ENCODE peak calls at places on chromosome 19, in six cellular contexts. One of them, this sample, is unnamed.

GRCh38 chr19:3556978-3557460 is 367 bp downstream of the MFSD12 start:
- DNase-seq in C1 segment of cervical spinal cord: peak
- DNase-seq in AG09319: no peak
- DNase-seq in neural crest cell: no peak
- DNase-seq in effector CD4-positive, alpha-beta T cell: peak
- DNase-seq in GM04504: no peak
- DNase-seq in this sample: peak

GRCh38 chr19:37905936-37906867 is at the start of gene WDR87:
- DNase-seq in C1 segment of cervical spinal cord: no peak
- DNase-seq in AG09319: no peak
- DNase-seq in neural crest cell: peak
- DNase-seq in effector CD4-positive, alpha-beta T cell: peak
- DNase-seq in GM04504: no peak
- DNase-seq in this sample: peak

GRCh38 chr19:57803265-57803593 is 11.5 kb downstream of the ZNF552 start:
- DNase-seq in C1 segment of cervical spinal cord: no peak
- DNase-seq in AG09319: no peak
- DNase-seq in neural crest cell: no peak
- DNase-seq in effector CD4-positive, alpha-beta T cell: no peak
- DNase-seq in GM04504: no peak
- DNase-seq in this sample: no peak

GRCh38 chr19:55539082-55539715 is 2.3 kb upstream of the SBK2 start:
- DNase-seq in C1 segment of cervical spinal cord: no peak
- DNase-seq in AG09319: no peak
- DNase-seq in neural crest cell: no peak
- DNase-seq in effector CD4-positive, alpha-beta T cell: no peak
- DNase-seq in GM04504: no peak
- DNase-seq in this sample: no peak

GRCh38 chr19:46736544-46737274 is 9.1 kb upstream of the FKRP start:
- DNase-seq in C1 segment of cervical spinal cord: no peak
- DNase-seq in AG09319: no peak
- DNase-seq in neural crest cell: no peak
- DNase-seq in effector CD4-positive, alpha-beta T cell: no peak
- DNase-seq in GM04504: no peak
- DNase-seq in this sample: no peak

GRCh38 chr19:55319786-55320185 is 5.4 kb downstream of the TMEM150B start:
- DNase-seq in C1 segment of cervical spinal cord: no peak
- DNase-seq in AG09319: no peak
- DNase-seq in neural crest cell: peak
- DNase-seq in effector CD4-positive, alpha-beta T cell: no peak
- DNase-seq in GM04504: no peak
- DNase-seq in this sample: no peak

GRCh38 chr19:44552324-44552723 is 22.8 kb upstream of the CEACAM20 start:
- DNase-seq in C1 segment of cervical spinal cord: no peak
- DNase-seq in AG09319: no peak
- DNase-seq in neural crest cell: peak
- DNase-seq in effector CD4-positive, alpha-beta T cell: no peak
- DNase-seq in GM04504: peak
- DNase-seq in this sample: no peak

GRCh38 chr19:53659292-53659691 is 27.5 kb downstream of the DPRX start:
- DNase-seq in C1 segment of cervical spinal cord: no peak
- DNase-seq in AG09319: no peak
- DNase-seq in neural crest cell: peak
- DNase-seq in effector CD4-positive, alpha-beta T cell: no peak
- DNase-seq in GM04504: no peak
- DNase-seq in this sample: no peak

GRCh38 chr19:30222993-30223865 is 149.0 kb upstream of the ZNF536 start:
- DNase-seq in C1 segment of cervical spinal cord: peak
- DNase-seq in AG09319: no peak
- DNase-seq in neural crest cell: peak
- DNase-seq in effector CD4-positive, alpha-beta T cell: no peak
- DNase-seq in GM04504: no peak
- DNase-seq in this sample: no peak

GRCh38 chr19:31448221-31448657 is 99.0 kb upstream of the TSHZ3 start:
- DNase-seq in C1 segment of cervical spinal cord: no peak
- DNase-seq in AG09319: peak
- DNase-seq in neural crest cell: no peak
- DNase-seq in effector CD4-positive, alpha-beta T cell: no peak
- DNase-seq in GM04504: peak
- DNase-seq in this sample: no peak

GRCh38 chr19:2110822-2111221 is 14.1 kb downstream of the IZUMO4 start:
- DNase-seq in C1 segment of cervical spinal cord: no peak
- DNase-seq in AG09319: no peak
- DNase-seq in neural crest cell: no peak
- DNase-seq in effector CD4-positive, alpha-beta T cell: no peak
- DNase-seq in GM04504: no peak
- DNase-seq in this sample: no peak

GRCh38 chr19:45115809-45116615 is 23.0 kb downstream of the PPP1R37 start:
- DNase-seq in C1 segment of cervical spinal cord: no peak
- DNase-seq in AG09319: no peak
- DNase-seq in neural crest cell: no peak
- DNase-seq in effector CD4-positive, alpha-beta T cell: no peak
- DNase-seq in GM04504: no peak
- DNase-seq in this sample: no peak

GRCh38 chr19:57171551-57172081 is 4.3 kb upstream of the DUXA start:
- DNase-seq in C1 segment of cervical spinal cord: peak
- DNase-seq in AG09319: no peak
- DNase-seq in neural crest cell: no peak
- DNase-seq in effector CD4-positive, alpha-beta T cell: peak
- DNase-seq in GM04504: no peak
- DNase-seq in this sample: peak

GRCh38 chr19:47230122-47230920 is 678 bp downstream of the BBC3 start:
- DNase-seq in C1 segment of cervical spinal cord: peak
- DNase-seq in AG09319: no peak
- DNase-seq in neural crest cell: peak
- DNase-seq in effector CD4-positive, alpha-beta T cell: peak
- DNase-seq in GM04504: no peak
- DNase-seq in this sample: peak

GRCh38 chr19:33683881-33684549 is 62.3 kb downstream of the CHST8 start:
- DNase-seq in C1 segment of cervical spinal cord: no peak
- DNase-seq in AG09319: no peak
- DNase-seq in neural crest cell: peak
- DNase-seq in effector CD4-positive, alpha-beta T cell: no peak
- DNase-seq in GM04504: peak
- DNase-seq in this sample: no peak

GRCh38 chr19:6694147-6694815 is 24.3 kb upstream of the TNFSF14 start:
- DNase-seq in C1 segment of cervical spinal cord: no peak
- DNase-seq in AG09319: no peak
- DNase-seq in neural crest cell: no peak
- DNase-seq in effector CD4-positive, alpha-beta T cell: no peak
- DNase-seq in GM04504: no peak
- DNase-seq in this sample: no peak

GRCh38 chr19:58429745-58430144 is 10.2 kb downstream of the ZNF132 start:
- DNase-seq in C1 segment of cervical spinal cord: no peak
- DNase-seq in AG09319: no peak
- DNase-seq in neural crest cell: no peak
- DNase-seq in effector CD4-positive, alpha-beta T cell: no peak
- DNase-seq in GM04504: no peak
- DNase-seq in this sample: no peak

GRCh38 chr19:4012092-4012974 is 4.8 kb downstream of the PIAS4 start:
- DNase-seq in C1 segment of cervical spinal cord: no peak
- DNase-seq in AG09319: no peak
- DNase-seq in neural crest cell: no peak
- DNase-seq in effector CD4-positive, alpha-beta T cell: no peak
- DNase-seq in GM04504: no peak
- DNase-seq in this sample: no peak

GRCh38 chr19:31586282-31586681 is 237.0 kb upstream of the TSHZ3 start:
- DNase-seq in C1 segment of cervical spinal cord: no peak
- DNase-seq in AG09319: no peak
- DNase-seq in neural crest cell: no peak
- DNase-seq in effector CD4-positive, alpha-beta T cell: no peak
- DNase-seq in GM04504: no peak
- DNase-seq in this sample: no peak

GRCh38 chr19:51020988-51021651 is 1.6 kb upstream of the KLK10 start:
- DNase-seq in C1 segment of cervical spinal cord: no peak
- DNase-seq in AG09319: no peak
- DNase-seq in neural crest cell: no peak
- DNase-seq in effector CD4-positive, alpha-beta T cell: no peak
- DNase-seq in GM04504: peak
- DNase-seq in this sample: no peak

GRCh38 chr19:49400034-49400433 is 12.0 kb downstream of the KASH5 start:
- DNase-seq in C1 segment of cervical spinal cord: no peak
- DNase-seq in AG09319: no peak
- DNase-seq in neural crest cell: no peak
- DNase-seq in effector CD4-positive, alpha-beta T cell: no peak
- DNase-seq in GM04504: no peak
- DNase-seq in this sample: no peak

GRCh38 chr19:4069331-4069959 is 2.7 kb upstream of the ZBTB7A start:
- DNase-seq in C1 segment of cervical spinal cord: no peak
- DNase-seq in AG09319: no peak
- DNase-seq in neural crest cell: no peak
- DNase-seq in effector CD4-positive, alpha-beta T cell: no peak
- DNase-seq in GM04504: no peak
- DNase-seq in this sample: peak

GRCh38 chr19:13100031-13100588 is 2.5 kb downstream of the LYL1 start:
- DNase-seq in C1 segment of cervical spinal cord: no peak
- DNase-seq in AG09319: no peak
- DNase-seq in neural crest cell: no peak
- DNase-seq in effector CD4-positive, alpha-beta T cell: peak
- DNase-seq in GM04504: no peak
- DNase-seq in this sample: peak

GRCh38 chr19:49333426-49334288 is 1.5 kb upstream of the CD37 start:
- DNase-seq in C1 segment of cervical spinal cord: no peak
- DNase-seq in AG09319: no peak
- DNase-seq in neural crest cell: no peak
- DNase-seq in effector CD4-positive, alpha-beta T cell: peak
- DNase-seq in GM04504: no peak
- DNase-seq in this sample: peak

GRCh38 chr19:32407004-32407992 is 1.7 kb downstream of the DPY19L3 start:
- DNase-seq in C1 segment of cervical spinal cord: no peak
- DNase-seq in AG09319: peak
- DNase-seq in neural crest cell: no peak
- DNase-seq in effector CD4-positive, alpha-beta T cell: no peak
- DNase-seq in GM04504: no peak
- DNase-seq in this sample: no peak